ENCODE peak calls at places on chromosomes 4 and X, in four cellular contexts. A is mesenchymal stem cell, N is MCF 10A, B is psoas muscle. I is an unnamed sample.

GRCh38 chr4:123298798-123299197 is 97.8 kb upstream of the SPRY1 start:
- DNase-seq in A (no peak), N (no peak), B (no peak), I (no peak)

GRCh38 chrX:48814722-48815121 is 11.6 kb upstream of the ERAS start:
- DNase-seq in A (no peak), N (no peak), B (no peak), I (no peak)

GRCh38 chr4:75542824-75543223 is 13.0 kb upstream of the ODAPH start:
- DNase-seq in A (peak; percentile 66), N (peak; percentile 27), B (no peak), I (peak; percentile 24)

GRCh38 chr4:41542526-41543270 is 4.7 kb downstream of the LIMCH1 start:
- DNase-seq in A (peak; percentile 68), N (peak; percentile 76), B (no peak), I (peak; percentile 19)

GRCh38 chr4:87985097-87985886 is 9.8 kb downstream of the SPP1 start:
- DNase-seq in A (peak; percentile 64), N (peak; percentile 74), B (no peak), I (peak; percentile 33)

GRCh38 chr4:176547005-176547404 is 227.2 kb downstream of the SPCS3 start:
- DNase-seq in A (peak; percentile 88), N (no peak), B (no peak), I (peak; percentile 92)

GRCh38 chrX:47146121-47146935 is 1.3 kb downstream of the RBM10 start:
- DNase-seq in A (no peak), N (no peak), B (no peak), I (no peak)

GRCh38 chrX:71923516-71923915 is 12.9 kb downstream of the NHSL2 start:
- DNase-seq in A (peak; percentile 25), N (peak; percentile 48), B (no peak), I (no peak)

GRCh38 chrX:27555514-27555913 is 34.6 kb upstream of the DCAF8L2 start:
- DNase-seq in A (peak; percentile 19), N (peak; percentile 47), B (no peak), I (peak; percentile 35)

GRCh38 chrX:118251251-118251650 is 94.7 kb upstream of the WDR44 start:
- DNase-seq in A (no peak), N (no peak), B (no peak), I (peak; percentile 75)

GRCh38 chr4:26911254-26911653 is 50.6 kb downstream of the STIM2 start:
- DNase-seq in A (no peak), N (no peak), B (no peak), I (no peak)

GRCh38 chr4:20443406-20443805 is 191.7 kb downstream of the SLIT2 start:
- DNase-seq in A (no peak), N (no peak), B (no peak), I (no peak)

GRCh38 chr4:55363618-55364420 is 17.8 kb downstream of the SRD5A3 start:
- DNase-seq in A (no peak), N (no peak), B (peak; percentile 24), I (no peak)

GRCh38 chrX:134604701-134605271 is 53.5 kb downstream of the PLAC1 start:
- DNase-seq in A (peak; percentile 37), N (peak; percentile 86), B (no peak), I (peak; percentile 43)

GRCh38 chrX:3527811-3528210 is 181.4 kb upstream of the MXRA5 start:
- DNase-seq in A (no peak), N (no peak), B (no peak), I (no peak)

GRCh38 chr4:153154010-153154975 is 50.0 kb upstream of the TRIM2 start:
- DNase-seq in A (peak; percentile 42), N (peak; percentile 65), B (no peak), I (peak; percentile 69)

GRCh38 chr4:17027495-17027894 is 129.1 kb upstream of the LDB2 start:
- DNase-seq in A (peak; percentile 91), N (peak; percentile 97), B (no peak), I (peak; percentile 85)

GRCh38 chr4:185654311-185654710 is 119.0 kb upstream of the PDLIM3 start:
- DNase-seq in A (no peak), N (no peak), B (no peak), I (no peak)